ENCODE peak calls at places on chromosomes 6 and 20, in four cellular contexts. One of them, this sample, is unnamed.

GRCh38 chr6:20572940-20573339 is 38.7 kb downstream of the CDKAL1 start:
- DNase-seq in COR-L47: no peak
- DNase-seq in adipocyte: peak; percentile 80
- DNase-seq in K562: no peak
- DNase-seq in this sample: no peak

GRCh38 chr6:108497883-108498282 is 62.8 kb upstream of the FOXO3 start:
- DNase-seq in K562: no peak
- DNase-seq in adipocyte: peak; percentile 49
- DNase-seq in COR-L47: no peak
- DNase-seq in this sample: peak; percentile 15

GRCh38 chr6:124119591-124119990 is 315.9 kb downstream of the NKAIN2 start:
- DNase-seq in adipocyte: no peak
- DNase-seq in COR-L47: peak; percentile 38
- DNase-seq in K562: no peak
- DNase-seq in this sample: no peak

GRCh38 chr6:170181338-170181690 is 109.6 kb downstream of the DLL1 start:
- DNase-seq in K562: no peak
- DNase-seq in COR-L47: no peak
- DNase-seq in adipocyte: no peak
- DNase-seq in this sample: no peak

GRCh38 chr6:37122861-37123260 is 47.1 kb upstream of the PIM1 start:
- DNase-seq in adipocyte: peak; percentile 70
- DNase-seq in COR-L47: no peak
- DNase-seq in K562: no peak
- DNase-seq in this sample: no peak

GRCh38 chr6:135047324-135047723 is 7.3 kb downstream of the HBS1L start:
- DNase-seq in adipocyte: no peak
- DNase-seq in K562: no peak
- DNase-seq in COR-L47: no peak
- DNase-seq in this sample: no peak

GRCh38 chr20:14536738-14537137 is 199.3 kb upstream of the FLRT3 start:
- DNase-seq in COR-L47: no peak
- DNase-seq in adipocyte: peak; percentile 25
- DNase-seq in K562: no peak
- DNase-seq in this sample: no peak

GRCh38 chr20:21534453-21534852 is 20.6 kb upstream of the NKX2-2 start:
- DNase-seq in K562: no peak
- DNase-seq in adipocyte: no peak
- DNase-seq in COR-L47: peak; percentile 83
- DNase-seq in this sample: no peak

GRCh38 chr20:18018100-18018499 is 39.6 kb downstream of the OVOL2 start:
- DNase-seq in COR-L47: no peak
- DNase-seq in K562: no peak
- DNase-seq in adipocyte: no peak
- DNase-seq in this sample: no peak

GRCh38 chr20:2640899-2641298 is 11.5 kb upstream of the NOP56 start:
- DNase-seq in adipocyte: no peak
- DNase-seq in K562: no peak
- DNase-seq in COR-L47: no peak
- DNase-seq in this sample: no peak

GRCh38 chr20:43662943-43663655 is 3.8 kb upstream of the MYBL2 start:
- DNase-seq in adipocyte: no peak
- DNase-seq in K562: no peak
- DNase-seq in COR-L47: no peak
- DNase-seq in this sample: no peak

GRCh38 chr6:32370510-32370909 is 1.2 kb downstream of the TSBP1 start:
- DNase-seq in K562: no peak
- DNase-seq in adipocyte: no peak
- DNase-seq in COR-L47: no peak
- DNase-seq in this sample: no peak

GRCh38 chr20:32655903-32656500 is 17.7 kb downstream of the C20orf203 start:
- DNase-seq in adipocyte: no peak
- DNase-seq in K562: no peak
- DNase-seq in COR-L47: no peak
- DNase-seq in this sample: no peak

GRCh38 chr6:156828280-156828703 is 51.1 kb downstream of the ARID1B start:
- DNase-seq in COR-L47: no peak
- DNase-seq in adipocyte: peak; percentile 74
- DNase-seq in K562: no peak
- DNase-seq in this sample: peak; percentile 28

GRCh38 chr20:43138061-43138860 is 51.4 kb downstream of the PTPRT start:
- DNase-seq in COR-L47: no peak
- DNase-seq in adipocyte: no peak
- DNase-seq in K562: no peak
- DNase-seq in this sample: no peak

GRCh38 chr6:72464246-72464645 is 157.6 kb upstream of the KCNQ5 start:
- DNase-seq in K562: no peak
- DNase-seq in COR-L47: no peak
- DNase-seq in adipocyte: peak; percentile 66
- DNase-seq in this sample: peak; percentile 56

GRCh38 chr6:11854418-11855165 is 76.0 kb upstream of the ADTRP start:
- DNase-seq in adipocyte: peak; percentile 59
- DNase-seq in COR-L47: no peak
- DNase-seq in K562: no peak
- DNase-seq in this sample: peak; percentile 9

GRCh38 chr6:13916230-13916944 is 8.4 kb upstream of the RNF182 start:
- DNase-seq in adipocyte: peak; percentile 18
- DNase-seq in K562: peak; percentile 33
- DNase-seq in COR-L47: no peak
- DNase-seq in this sample: peak; percentile 4

GRCh38 chr6:118042855-118043254 is 135.8 kb downstream of the SLC35F1 start:
- DNase-seq in adipocyte: no peak
- DNase-seq in K562: no peak
- DNase-seq in COR-L47: no peak
- DNase-seq in this sample: no peak

GRCh38 chr20:1920252-1920651 is 25.0 kb downstream of the SIRPA start:
- DNase-seq in K562: no peak
- DNase-seq in COR-L47: no peak
- DNase-seq in adipocyte: no peak
- DNase-seq in this sample: no peak

GRCh38 chr6:1701668-1702353 is 92.1 kb downstream of the FOXC1 start:
- DNase-seq in COR-L47: no peak
- DNase-seq in K562: no peak
- DNase-seq in adipocyte: peak; percentile 88
- DNase-seq in this sample: no peak

GRCh38 chr6:43060034-43060754 is 763 bp downstream of the KLC4 start:
- DNase-seq in COR-L47: peak; percentile 21
- DNase-seq in K562: peak; percentile 63
- DNase-seq in adipocyte: peak; percentile 9
- DNase-seq in this sample: no peak

GRCh38 chr20:45781391-45781931 is 10.2 kb downstream of the WFDC3 start:
- DNase-seq in adipocyte: peak; percentile 82
- DNase-seq in K562: no peak
- DNase-seq in COR-L47: no peak
- DNase-seq in this sample: peak; percentile 27

GRCh38 chr6:155030148-155030720 is 35.1 kb downstream of the TIAM2 start:
- DNase-seq in K562: no peak
- DNase-seq in adipocyte: no peak
- DNase-seq in COR-L47: no peak
- DNase-seq in this sample: no peak

GRCh38 chr20:13567663-13568062 is 71.1 kb downstream of the TASP1 start:
- DNase-seq in COR-L47: no peak
- DNase-seq in adipocyte: no peak
- DNase-seq in K562: no peak
- DNase-seq in this sample: no peak

GRCh38 chr20:24497851-24498250 is 28.4 kb downstream of the SYNDIG1 start:
- DNase-seq in adipocyte: no peak
- DNase-seq in COR-L47: peak; percentile 89
- DNase-seq in K562: no peak
- DNase-seq in this sample: peak; percentile 83

GRCh38 chr6:41947581-41948220 is 6.1 kb upstream of the CCND3 start:
- DNase-seq in K562: no peak
- DNase-seq in adipocyte: no peak
- DNase-seq in COR-L47: no peak
- DNase-seq in this sample: no peak

GRCh38 chr20:40258931-40259330 is 430.1 kb downstream of the MAFB start:
- DNase-seq in COR-L47: no peak
- DNase-seq in adipocyte: no peak
- DNase-seq in K562: no peak
- DNase-seq in this sample: no peak

This sample was measured in astrocyte of the cerebellum.